ENCODE peak calls at places on chromosomes 4 and X, in five cellular contexts. B is astrocyte of the spinal cord, X is AG09309, J is thoracic aorta, N is mesenchymal stem cell. P is an unnamed sample.

GRCh38 chr4:9924750-9925149 is 96.5 kb downstream of the SLC2A9 start:
- DNase-seq in B (no peak), X (no peak), J (no peak), N (no peak), P (no peak)

GRCh38 chr4:61220556-61220955 is 20.4 kb downstream of the ADGRL3 start:
- DNase-seq in B (no peak), X (no peak), J (no peak), N (no peak), P (no peak)

GRCh38 chr4:86306816-86307215 is 53.0 kb downstream of the MAPK10 start:
- DNase-seq in B (peak; percentile 76), X (peak; percentile 59), J (no peak), N (peak; percentile 5), P (peak; percentile 57)

GRCh38 chr4:86048426-86048825 is 311.4 kb downstream of the MAPK10 start:
- DNase-seq in B (peak; percentile 48), X (no peak), J (no peak), N (no peak), P (no peak)

GRCh38 chr4:37717575-37717974 is 31.4 kb upstream of the RELL1 start:
- DNase-seq in B (peak; percentile 71), X (peak; percentile 24), J (no peak), N (peak; percentile 71), P (peak; percentile 82)

GRCh38 chr4:47561331-47561730 is 76.3 kb downstream of the ATP10D start:
- DNase-seq in B (no peak), X (no peak), J (no peak), N (no peak), P (no peak)

GRCh38 chrX:101265869-101266428 is 25.2 kb downstream of the TAF7L start:
- DNase-seq in B (peak; percentile 66), X (no peak), J (no peak), N (peak; percentile 80), P (peak; percentile 47)

GRCh38 chrX:91066104-91066503 is 368.5 kb upstream of the PABPC5 start:
- DNase-seq in B (no peak), X (no peak), J (no peak), N (no peak), P (no peak)

GRCh38 chrX:53716328-53717088 is 30.0 kb upstream of the HUWE1 start:
- DNase-seq in B (peak; percentile 5), X (no peak), J (no peak), N (no peak), P (no peak)

GRCh38 chr4:28211714-28212470 is 1351.3 kb downstream of the STIM2 start:
- DNase-seq in B (no peak), X (peak; percentile 17), J (no peak), N (peak; percentile 43), P (no peak)

GRCh38 chr4:161546902-161547301 is 616.9 kb downstream of the FSTL5 start:
- DNase-seq in B (peak; percentile 9), X (no peak), J (no peak), N (no peak), P (no peak)

GRCh38 chr4:172802041-172802440 is 366.6 kb upstream of the GALNT7 start:
- DNase-seq in B (no peak), X (no peak), J (no peak), N (no peak), P (no peak)

GRCh38 chrX:110466790-110467189 is 108.1 kb downstream of the RTL9 start:
- DNase-seq in B (no peak), X (no peak), J (no peak), N (no peak), P (no peak)

GRCh38 chr4:36402008-36402758 is 120.8 kb downstream of the DTHD1 start:
- DNase-seq in B (no peak), X (no peak), J (no peak), N (no peak), P (no peak)

GRCh38 chr4:48129307-48130014 is 4.6 kb downstream of the TXK start:
- DNase-seq in B (no peak), X (no peak), J (no peak), N (no peak), P (no peak)

GRCh38 chr4:184504385-184504784 is 30.0 kb upstream of the IRF2 start:
- DNase-seq in B (no peak), X (no peak), J (no peak), N (no peak), P (no peak)

GRCh38 chr4:56147371-56147770 is 198.6 kb downstream of the CEP135 start:
- DNase-seq in B (no peak), X (no peak), J (no peak), N (peak; percentile 18), P (no peak)

GRCh38 chr4:163558539-163559044 is 64.1 kb downstream of the TMA16 start:
- DNase-seq in B (no peak), X (no peak), J (no peak), N (peak; percentile 39), P (no peak)

GRCh38 chr4:185583813-185584212 is 48.5 kb upstream of the PDLIM3 start:
- DNase-seq in B (no peak), X (no peak), J (no peak), N (no peak), P (no peak)

GRCh38 chr4:187289371-187289770 is 565.7 kb upstream of the FAT1 start:
- DNase-seq in B (peak; percentile 19), X (no peak), J (no peak), N (no peak), P (no peak)

GRCh38 chrX:13432776-13433605 is 113.1 kb upstream of the ATXN3L start:
- DNase-seq in B (peak; percentile 62), X (no peak), J (no peak), N (peak; percentile 60), P (peak; percentile 67)

GRCh38 chr4:648579-649292 is 23.4 kb downstream of the PDE6B start:
- DNase-seq in B (no peak), X (no peak), J (no peak), N (no peak), P (no peak)

GRCh38 chr4:139665690-139666529 is at the start of gene MGST2:
- DNase-seq in B (peak; percentile 63), X (peak; percentile 44), J (no peak), N (peak; percentile 93), P (peak; percentile 56)

GRCh38 chr4:59195867-59196266 is 2004.3 kb upstream of the ADGRL3 start:
- DNase-seq in B (no peak), X (no peak), J (no peak), N (no peak), P (no peak)

GRCh38 chrX:4249401-4249800 is 536.0 kb upstream of the PRKX start:
- DNase-seq in B (no peak), X (no peak), J (no peak), N (no peak), P (no peak)

GRCh38 chrX:154719132-154719675 is 31.7 kb downstream of the GAB3 start:
- DNase-seq in B (peak; percentile 67), X (no peak), J (no peak), N (peak; percentile 94), P (peak; percentile 77)

GRCh38 chrX:40912166-40912565 is 173.1 kb upstream of the USP9X start:
- DNase-seq in B (no peak), X (no peak), J (no peak), N (no peak), P (no peak)

GRCh38 chr4:185112104-185112503 is 31.0 kb upstream of the SLC25A4 start:
- DNase-seq in B (peak; percentile 94), X (peak; percentile 82), J (peak; percentile 45), N (peak; percentile 94), P (peak; percentile 88)

GRCh38 chr4:25767877-25768475 is 94.8 kb downstream of the SEL1L3 start:
- DNase-seq in B (peak; percentile 77), X (peak; percentile 37), J (no peak), N (peak; percentile 67), P (peak; percentile 45)

GRCh38 chr4:89572224-89572858 is 264.6 kb downstream of the SNCA start:
- DNase-seq in B (peak; percentile 18), X (no peak), J (no peak), N (peak; percentile 28), P (no peak)

GRCh38 chr4:173318648-173319211 is 15.4 kb downstream of the HMGB2 start:
- DNase-seq in B (peak; percentile 74), X (no peak), J (no peak), N (peak; percentile 56), P (peak; percentile 21)

GRCh38 chrX:15214614-15215013 is 55.3 kb downstream of the ASB9 start:
- DNase-seq in B (no peak), X (no peak), J (no peak), N (no peak), P (no peak)
- H3K4me3 ChIP-seq in B (no peak overlapping the region), X (no peak overlapping the region), J (no peak overlapping the region), N (no peak overlapping the region), P (no peak overlapping the region)

DNA sequence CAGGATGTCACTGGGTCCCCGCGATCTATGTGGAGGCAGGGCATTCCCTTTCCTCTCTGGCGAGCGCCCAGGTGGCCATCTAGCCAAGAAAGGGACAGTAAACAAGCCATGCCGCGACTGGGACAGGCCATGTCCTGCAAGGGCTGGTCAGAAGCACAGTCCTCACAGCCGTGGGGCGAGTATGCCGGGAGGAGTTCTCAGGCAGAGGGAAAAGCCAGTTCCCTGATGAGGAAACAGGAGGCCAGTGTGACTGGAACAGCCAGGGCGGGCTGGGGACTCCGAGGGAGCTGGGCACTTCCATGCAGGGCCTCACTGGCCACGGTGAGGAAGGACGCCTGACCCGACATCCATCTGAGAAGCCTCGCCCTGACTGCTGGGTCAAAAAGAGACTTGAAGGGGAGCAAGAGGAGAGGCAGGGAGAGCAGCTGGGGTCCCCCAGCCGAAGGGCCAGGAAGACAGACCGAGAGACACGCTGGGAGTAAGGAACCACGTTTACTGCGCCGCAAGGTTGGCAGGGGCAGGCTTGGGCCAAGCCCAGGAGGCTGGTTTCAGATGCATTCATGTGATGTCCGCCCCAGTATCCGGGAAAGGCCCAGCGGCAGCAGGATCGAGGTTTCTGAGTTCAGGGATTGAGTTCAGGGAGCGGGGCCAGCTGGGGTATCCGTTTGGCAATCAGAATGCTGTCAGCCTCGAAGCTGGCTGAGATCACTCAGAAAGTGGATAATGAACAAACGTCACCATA is 15.0 kb downstream of the CFAP99 start:
- DNase-seq in B (no peak), X (no peak), J (no peak), N (no peak), P (no peak)
- H3K4me3 ChIP-seq in B (no peak overlapping the region), X (no peak overlapping the region), J (no peak overlapping the region), N (no peak overlapping the region), P (no peak overlapping the region)

DNA sequence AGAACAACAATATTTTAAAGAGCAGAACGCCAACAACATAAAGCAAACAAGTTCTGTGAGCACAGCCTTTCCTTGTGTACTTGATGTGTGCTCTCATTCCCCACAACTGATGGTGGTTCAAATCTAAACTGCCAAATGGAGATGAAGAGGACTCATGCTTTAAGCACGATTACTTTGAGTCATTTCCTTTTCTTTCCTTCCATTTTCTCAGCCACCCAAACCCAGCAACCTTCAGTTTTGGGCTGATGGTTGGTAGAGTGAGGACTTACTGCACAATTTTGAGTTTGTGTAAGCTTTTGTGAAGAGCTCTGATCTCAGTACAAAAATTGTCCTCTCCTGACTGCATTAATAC is 1.7 kb downstream of the NSD2 start:
- DNase-seq in B (peak; percentile 75), X (no peak), J (no peak), N (peak; percentile 74), P (peak; percentile 25)
- H3K4me3 ChIP-seq in B (peak overlapping the region; percentile 73), X (peak overlapping the region; percentile 58), J (peak overlapping the region; percentile 92), N (no peak overlapping the region), P (peak overlapping the region; percentile 68)

DNA sequence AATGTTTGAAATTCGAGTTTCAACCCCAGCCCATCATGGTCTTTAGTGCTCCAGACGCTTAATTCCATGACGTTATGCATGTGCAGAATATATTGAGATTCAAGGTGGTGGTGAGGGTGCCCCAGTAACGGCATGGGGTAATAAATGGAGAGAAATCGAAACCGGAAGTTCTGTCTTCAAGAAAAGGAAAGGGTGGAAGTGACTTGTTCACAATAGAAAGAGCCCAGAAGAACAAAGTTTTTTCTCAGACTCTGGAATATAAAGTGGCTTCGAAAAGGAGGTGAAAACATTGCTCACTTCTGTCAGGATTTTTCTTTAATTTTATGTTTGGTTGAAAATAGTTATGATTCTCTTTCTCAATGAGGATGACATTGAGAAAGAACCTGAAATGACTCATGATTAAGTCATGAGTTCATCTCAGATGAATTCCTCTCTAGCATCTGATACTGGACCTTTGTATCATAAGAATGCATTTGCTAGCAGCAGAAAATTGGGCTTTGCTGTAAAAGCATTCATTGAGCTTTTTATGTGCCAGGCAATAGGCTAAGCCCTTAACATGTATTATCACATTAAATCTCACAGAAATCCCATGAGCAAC is 798 bp upstream of the DDX60L start:
- DNase-seq in B (peak; percentile 83), X (peak; percentile 55), J (no peak), N (peak; percentile 83), P (peak; percentile 54)
- H3K4me3 ChIP-seq in B (peak overlapping the region; percentile 67), X (peak overlapping the region; percentile 68), J (peak overlapping the region; percentile 80), N (no peak overlapping the region), P (peak overlapping the region; percentile 68)